ENCODE peak calls at places on chromosomes 13 and 19, in seven cellular contexts. S, X, F, T, M, B and K are unnamed samples.
A peak's percentile ranks its signal among the peaks of the same experiment; 100 is the strongest.

GRCh38 chr13:78241278-78241919 is 322.8 kb upstream of the EDNRB start:
- DNase-seq in S (peak; percentile 69), X (peak; percentile 3), F (no peak), T (peak; percentile 58), M (peak; percentile 49), B (no peak), K (no peak)

GRCh38 chr13:110409581-110409992 is 102.5 kb downstream of the COL4A2 start:
- DNase-seq in S (no peak), X (no peak), F (peak; percentile 80), T (peak; percentile 88), M (no peak), B (no peak), K (no peak)

GRCh38 chr13:109787135-109787954 is 962 bp upstream of the IRS2 start:
- DNase-seq in S (peak; percentile 60), X (peak; percentile 49), F (peak; percentile 78), T (peak; percentile 46), M (peak; percentile 73), B (no peak), K (no peak)

GRCh38 chr19:19847781-19848180 is 17.9 kb upstream of the ZNF253 start:
- DNase-seq in S (no peak), X (no peak), F (no peak), T (no peak), M (no peak), B (no peak), K (no peak)

GRCh38 chr19:12647490-12648071 is 19.0 kb downstream of the MAN2B1 start:
- DNase-seq in S (no peak), X (peak; percentile 79), F (no peak), T (peak; percentile 46), M (peak; percentile 88), B (peak; percentile 82), K (no peak)

GRCh38 chr19:13396256-13397080 is 109.8 kb downstream of the CACNA1A start:
- DNase-seq in S (no peak), X (peak; percentile 54), F (no peak), T (peak; percentile 85), M (no peak), B (peak; percentile 42), K (peak; percentile 35)

GRCh38 chr13:101127741-101128353 is 288.5 kb downstream of the NALCN start:
- DNase-seq in S (no peak), X (peak; percentile 36), F (no peak), T (peak; percentile 67), M (peak; percentile 53), B (no peak), K (no peak)

GRCh38 chr13:99522288-99522687 is 21.0 kb downstream of the TM9SF2 start:
- DNase-seq in S (no peak), X (no peak), F (no peak), T (peak; percentile 62), M (no peak), B (no peak), K (no peak)

GRCh38 chr13:107715496-107715895 is 499.8 kb downstream of the LIG4 start:
- DNase-seq in S (no peak), X (no peak), F (no peak), T (no peak), M (no peak), B (no peak), K (no peak)

GRCh38 chr19:8397746-8398721 is 7.9 kb downstream of the RAB11B start:
- DNase-seq in S (no peak), X (no peak), F (no peak), T (no peak), M (peak; percentile 24), B (no peak), K (no peak)

GRCh38 chr13:88042489-88042888 is 371.3 kb downstream of the SLITRK5 start:
- DNase-seq in S (no peak), X (no peak), F (no peak), T (no peak), M (no peak), B (no peak), K (no peak)

GRCh38 chr13:26488236-26489028 is 69.1 kb upstream of the WASF3 start:
- DNase-seq in S (no peak), X (no peak), F (no peak), T (no peak), M (no peak), B (no peak), K (no peak)

GRCh38 chr13:33353210-33353609 is 67.7 kb upstream of the STARD13 start:
- DNase-seq in S (peak; percentile 88), X (peak; percentile 76), F (no peak), T (peak; percentile 17), M (no peak), B (peak; percentile 45), K (no peak)

GRCh38 chr13:107678075-107678689 is 537.2 kb downstream of the LIG4 start:
- DNase-seq in S (no peak), X (no peak), F (no peak), T (no peak), M (peak; percentile 3), B (no peak), K (peak; percentile 4)

DNA sequence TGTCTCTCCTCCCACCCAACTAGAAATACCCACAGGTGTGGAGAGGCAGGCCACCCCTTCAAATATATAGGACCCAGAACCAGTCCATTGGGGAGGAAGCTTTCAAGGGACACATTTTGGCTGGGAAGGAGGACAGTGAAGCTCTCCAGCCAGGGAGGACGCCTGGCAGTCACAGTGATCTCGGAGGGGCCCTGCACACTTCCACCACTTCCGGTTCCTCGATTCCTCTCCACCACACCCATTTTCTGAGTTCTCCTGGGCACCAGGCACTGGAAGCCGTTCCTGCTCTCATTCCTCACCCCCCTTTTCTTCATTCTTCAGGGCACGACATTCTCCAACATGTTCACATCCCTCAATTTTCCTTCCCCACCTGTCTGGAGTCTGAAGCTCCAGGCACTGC is 30.4 kb upstream of the CEACAM21 start:
- DNase-seq in S (peak; percentile 77), X (no peak), F (no peak), T (no peak), M (no peak), B (no peak), K (no peak)
- TF ChIP-seq CTCF in S (no peak), X (no peak), F (no peak), T (no peak), M (no peak), B (no peak), K (no peak)

GRCh38 chr19:51602189-51602854 is 27.9 kb downstream of the SIGLEC5 start:
- DNase-seq in S (no peak), X (no peak), F (no peak), T (no peak), M (no peak), B (no peak), K (no peak)

GRCh38 chr19:51595776-51596175 is 24.7 kb downstream of the ZNF175 start:
- DNase-seq in S (peak; percentile 56), X (no peak), F (no peak), T (no peak), M (no peak), B (no peak), K (no peak)

GRCh38 chr19:51598159-51598915 is 27.3 kb downstream of the ZNF175 start:
- DNase-seq in S (no peak), X (no peak), F (no peak), T (no peak), M (no peak), B (no peak), K (no peak)

GRCh38 chr19:51599084-51599483 is 28.0 kb downstream of the ZNF175 start:
- DNase-seq in S (no peak), X (no peak), F (no peak), T (no peak), M (no peak), B (no peak), K (no peak)

DNA sequence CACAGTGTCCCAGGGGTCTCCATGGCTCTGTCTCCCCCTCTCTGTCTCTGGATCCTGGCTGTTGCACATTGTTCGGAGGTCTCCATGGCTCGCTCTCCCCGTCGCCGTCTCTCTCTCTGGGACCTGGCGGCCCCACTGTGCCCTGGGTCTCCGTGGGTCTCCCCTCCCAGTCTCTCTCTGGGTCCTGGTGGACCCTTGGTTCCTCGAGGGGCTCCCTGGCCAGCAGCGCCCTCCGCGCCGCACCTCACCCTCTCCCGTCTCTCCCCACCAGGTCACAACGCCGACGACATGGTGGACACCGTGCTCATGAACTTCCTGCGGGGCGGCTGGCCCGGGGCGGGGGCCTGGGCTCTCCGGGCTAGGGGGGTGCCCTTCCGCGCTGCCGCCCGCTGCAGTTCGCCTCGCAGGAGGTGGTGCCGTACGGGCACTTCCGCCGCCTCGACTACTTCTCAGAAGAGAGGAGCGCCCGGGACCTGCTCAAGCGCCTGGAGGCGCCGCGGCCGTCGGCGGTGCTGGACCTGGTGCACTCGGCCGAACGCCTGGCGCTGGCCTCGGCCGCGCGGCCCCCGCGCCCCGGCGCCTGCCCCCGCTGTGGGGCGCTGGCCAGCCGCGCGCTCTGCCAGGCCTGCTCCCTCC is 29.1 kb downstream of the SIGLEC5 start:
- DNase-seq in S (peak; percentile 19), X (no peak), F (no peak), T (no peak), M (no peak), B (no peak), K (no peak)
- H3K4me3 ChIP-seq in S (no peak overlapping the region), X (no peak overlapping the region), F (no peak overlapping the region), T (no peak overlapping the region), M (no peak overlapping the region), B (no peak overlapping the region), K (no peak overlapping the region)

GRCh38 chr19:43789029-43789428 is 8.3 kb upstream of the KCNN4 start:
- DNase-seq in S (peak; percentile 44), X (no peak), F (no peak), T (peak; percentile 72), M (no peak), B (no peak), K (no peak)

GRCh38 chr19:43784981-43785808 is 4.4 kb upstream of the KCNN4 start:
- DNase-seq in S (peak; percentile 70), X (peak; percentile 63), F (no peak), T (peak; percentile 75), M (peak; percentile 84), B (peak; percentile 54), K (no peak)

GRCh38 chr19:43786665-43787064 is 5.9 kb upstream of the KCNN4 start:
- DNase-seq in S (no peak), X (no peak), F (no peak), T (no peak), M (no peak), B (no peak), K (no peak)

GRCh38 chr19:43790587-43790986 is 9.8 kb upstream of the KCNN4 start:
- DNase-seq in S (no peak), X (no peak), F (no peak), T (no peak), M (no peak), B (no peak), K (no peak)
- TF ChIP-seq CTCF in S (no peak), X (no peak), F (no peak), T (no peak), M (no peak), B (no peak), K (no peak)

GRCh38 chr19:45045671-45046353 is 7.0 kb downstream of the CLASRP start:
- DNase-seq in S (no peak), X (peak; percentile 50), F (no peak), T (no peak), M (no peak), B (no peak), K (no peak)

GRCh38 chr19:45049073-45049736 is 10.4 kb downstream of the CLASRP start:
- DNase-seq in S (no peak), X (peak; percentile 76), F (no peak), T (no peak), M (no peak), B (no peak), K (no peak)

GRCh38 chr19:45050036-45050435 is 11.2 kb downstream of the CLASRP start:
- DNase-seq in S (no peak), X (no peak), F (no peak), T (no peak), M (no peak), B (no peak), K (no peak)

GRCh38 chr19:45046355-45046754 is 7.5 kb downstream of the CLASRP start:
- DNase-seq in S (no peak), X (no peak), F (no peak), T (no peak), M (no peak), B (no peak), K (no peak)

GRCh38 chr19:45047188-45047797 is 8.4 kb downstream of the CLASRP start:
- DNase-seq in S (peak; percentile 61), X (no peak), F (no peak), T (no peak), M (no peak), B (no peak), K (no peak)
- H3K4me3 ChIP-seq in S (peak overlapping the region; percentile 35), X (no peak overlapping the region), F (no peak overlapping the region), T (no peak overlapping the region), M (no peak overlapping the region), B (no peak overlapping the region), K (no peak overlapping the region)